ENCODE peak calls at places on chromosomes 13 and 19, in nine cellular contexts. One of them, this sample, is unnamed.

GRCh38 chr13:21289475-21289874 is 113.0 kb downstream of the MRPL57 start:
- DNase-seq in SK-N-SH: no peak
- DNase-seq in PC-9: no peak
- DNase-seq in hepatocyte: no peak
- DNase-seq in keratinocyte: no peak
- DNase-seq in mammary epithelial cell: no peak
- DNase-seq in H9: no peak
- DNase-seq in fibroblast of lung: no peak
- DNase-seq in HCT116: no peak
- DNase-seq in this sample: no peak

GRCh38 chr13:97798836-97799235 is 154.6 kb upstream of the IPO5 start:
- DNase-seq in SK-N-SH: no peak
- DNase-seq in PC-9: no peak
- DNase-seq in hepatocyte: no peak
- DNase-seq in keratinocyte: no peak
- DNase-seq in mammary epithelial cell: no peak
- DNase-seq in H9: no peak
- DNase-seq in fibroblast of lung: no peak
- DNase-seq in HCT116: no peak
- DNase-seq in this sample: no peak

GRCh38 chr13:43895940-43896339 is 16.2 kb downstream of the LACC1 start:
- DNase-seq in SK-N-SH: no peak
- DNase-seq in PC-9: peak; percentile 66
- DNase-seq in hepatocyte: no peak
- DNase-seq in keratinocyte: no peak
- DNase-seq in mammary epithelial cell: no peak
- DNase-seq in H9: no peak
- DNase-seq in fibroblast of lung: peak; percentile 41
- DNase-seq in HCT116: no peak
- DNase-seq in this sample: peak; percentile 36

GRCh38 chr19:7970716-7971448 is 27.4 kb upstream of the TIMM44 start:
- DNase-seq in SK-N-SH: peak; percentile 81
- DNase-seq in PC-9: no peak
- DNase-seq in hepatocyte: peak; percentile 66
- DNase-seq in keratinocyte: no peak
- DNase-seq in mammary epithelial cell: no peak
- DNase-seq in H9: peak; percentile 84
- DNase-seq in fibroblast of lung: peak; percentile 14
- DNase-seq in HCT116: peak; percentile 8
- DNase-seq in this sample: no peak

GRCh38 chr19:11094520-11094894 is 5.2 kb downstream of the LDLR start:
- DNase-seq in SK-N-SH: no peak
- DNase-seq in PC-9: no peak
- DNase-seq in hepatocyte: no peak
- DNase-seq in keratinocyte: no peak
- DNase-seq in mammary epithelial cell: no peak
- DNase-seq in H9: no peak
- DNase-seq in fibroblast of lung: no peak
- DNase-seq in HCT116: no peak
- DNase-seq in this sample: no peak

GRCh38 chr19:6956573-6956972 is 64.7 kb downstream of the MBD3L2B start:
- DNase-seq in SK-N-SH: no peak
- DNase-seq in PC-9: no peak
- DNase-seq in hepatocyte: no peak
- DNase-seq in keratinocyte: no peak
- DNase-seq in mammary epithelial cell: no peak
- DNase-seq in H9: no peak
- DNase-seq in fibroblast of lung: no peak
- DNase-seq in HCT116: no peak
- DNase-seq in this sample: no peak

GRCh38 chr13:22285867-22286632 is 615.2 kb downstream of the FGF9 start:
- DNase-seq in SK-N-SH: no peak
- DNase-seq in PC-9: no peak
- DNase-seq in hepatocyte: no peak
- DNase-seq in keratinocyte: no peak
- DNase-seq in mammary epithelial cell: no peak
- DNase-seq in H9: no peak
- DNase-seq in fibroblast of lung: no peak
- DNase-seq in HCT116: no peak
- DNase-seq in this sample: no peak

GRCh38 chr13:28499579-28499978 is 4.7 kb upstream of the FLT1 start:
- DNase-seq in SK-N-SH: no peak
- DNase-seq in PC-9: no peak
- DNase-seq in hepatocyte: no peak
- DNase-seq in keratinocyte: no peak
- DNase-seq in mammary epithelial cell: no peak
- DNase-seq in H9: no peak
- DNase-seq in fibroblast of lung: no peak
- DNase-seq in HCT116: no peak
- DNase-seq in this sample: no peak

GRCh38 chr13:27556109-27556508 is 64.2 kb downstream of the LNX2 start:
- DNase-seq in SK-N-SH: no peak
- DNase-seq in PC-9: no peak
- DNase-seq in hepatocyte: no peak
- DNase-seq in keratinocyte: no peak
- DNase-seq in mammary epithelial cell: peak; percentile 29
- DNase-seq in H9: no peak
- DNase-seq in fibroblast of lung: peak; percentile 67
- DNase-seq in HCT116: no peak
- DNase-seq in this sample: peak; percentile 50

GRCh38 chr13:113656831-113657671 is 947 bp downstream of the ATP4B start:
- DNase-seq in SK-N-SH: no peak
- DNase-seq in PC-9: no peak
- DNase-seq in hepatocyte: no peak
- DNase-seq in keratinocyte: no peak
- DNase-seq in mammary epithelial cell: no peak
- DNase-seq in H9: no peak
- DNase-seq in fibroblast of lung: no peak
- DNase-seq in HCT116: no peak
- DNase-seq in this sample: no peak

GRCh38 chr13:49840667-49841066 is 48.2 kb upstream of the KPNA3 start:
- DNase-seq in SK-N-SH: no peak
- DNase-seq in PC-9: no peak
- DNase-seq in hepatocyte: no peak
- DNase-seq in keratinocyte: no peak
- DNase-seq in mammary epithelial cell: no peak
- DNase-seq in H9: no peak
- DNase-seq in fibroblast of lung: no peak
- DNase-seq in HCT116: no peak
- DNase-seq in this sample: no peak

GRCh38 chr13:44050450-44051063 is 170.9 kb downstream of the LACC1 start:
- DNase-seq in SK-N-SH: peak; percentile 33
- DNase-seq in PC-9: no peak
- DNase-seq in hepatocyte: peak; percentile 30
- DNase-seq in keratinocyte: no peak
- DNase-seq in mammary epithelial cell: peak; percentile 20
- DNase-seq in H9: no peak
- DNase-seq in fibroblast of lung: no peak
- DNase-seq in HCT116: peak; percentile 32
- DNase-seq in this sample: no peak

GRCh38 chr19:50875795-50876422 is 2.7 kb downstream of the KLK2 start:
- DNase-seq in SK-N-SH: no peak
- DNase-seq in PC-9: no peak
- DNase-seq in hepatocyte: no peak
- DNase-seq in keratinocyte: no peak
- DNase-seq in mammary epithelial cell: no peak
- DNase-seq in H9: no peak
- DNase-seq in fibroblast of lung: no peak
- DNase-seq in HCT116: no peak
- DNase-seq in this sample: no peak

GRCh38 chr19:46759817-46760333 is 13.6 kb upstream of the STRN4 start:
- DNase-seq in SK-N-SH: no peak
- DNase-seq in PC-9: no peak
- DNase-seq in hepatocyte: no peak
- DNase-seq in keratinocyte: no peak
- DNase-seq in mammary epithelial cell: peak; percentile 59
- DNase-seq in H9: no peak
- DNase-seq in fibroblast of lung: peak; percentile 84
- DNase-seq in HCT116: no peak
- DNase-seq in this sample: peak; percentile 84

GRCh38 chr19:11295180-11295579 is 780 bp upstream of the TSPAN16 start:
- DNase-seq in SK-N-SH: no peak
- DNase-seq in PC-9: no peak
- DNase-seq in hepatocyte: no peak
- DNase-seq in keratinocyte: no peak
- DNase-seq in mammary epithelial cell: no peak
- DNase-seq in H9: no peak
- DNase-seq in fibroblast of lung: no peak
- DNase-seq in HCT116: no peak
- DNase-seq in this sample: no peak

GRCh38 chr19:41866284-41866683 is 6.2 kb downstream of the RPS19 start:
- DNase-seq in SK-N-SH: peak; percentile 15
- DNase-seq in PC-9: no peak
- DNase-seq in hepatocyte: no peak
- DNase-seq in keratinocyte: no peak
- DNase-seq in mammary epithelial cell: no peak
- DNase-seq in H9: no peak
- DNase-seq in fibroblast of lung: no peak
- DNase-seq in HCT116: no peak
- DNase-seq in this sample: no peak

GRCh38 chr19:39381910-39382611 is 8.8 kb downstream of the PAF1 start:
- DNase-seq in SK-N-SH: no peak
- DNase-seq in PC-9: no peak
- DNase-seq in hepatocyte: no peak
- DNase-seq in keratinocyte: no peak
- DNase-seq in mammary epithelial cell: peak; percentile 38
- DNase-seq in H9: no peak
- DNase-seq in fibroblast of lung: no peak
- DNase-seq in HCT116: no peak
- DNase-seq in this sample: no peak

GRCh38 chr13:98405690-98406344 is 171.1 kb downstream of the STK24 start:
- DNase-seq in SK-N-SH: no peak
- DNase-seq in PC-9: no peak
- DNase-seq in hepatocyte: no peak
- DNase-seq in keratinocyte: no peak
- DNase-seq in mammary epithelial cell: no peak
- DNase-seq in H9: no peak
- DNase-seq in fibroblast of lung: no peak
- DNase-seq in HCT116: no peak
- DNase-seq in this sample: no peak

GRCh38 chr19:33905937-33906577 is 109.4 kb downstream of the KCTD15 start:
- DNase-seq in SK-N-SH: peak; percentile 85
- DNase-seq in PC-9: no peak
- DNase-seq in hepatocyte: peak; percentile 75
- DNase-seq in keratinocyte: peak; percentile 26
- DNase-seq in mammary epithelial cell: peak; percentile 42
- DNase-seq in H9: peak; percentile 87
- DNase-seq in fibroblast of lung: peak; percentile 11
- DNase-seq in HCT116: no peak
- DNase-seq in this sample: no peak

GRCh38 chr13:114315074-114315785 is 927 bp downstream of the CHAMP1 start:
- DNase-seq in SK-N-SH: no peak
- DNase-seq in PC-9: no peak
- DNase-seq in hepatocyte: no peak
- DNase-seq in keratinocyte: no peak
- DNase-seq in mammary epithelial cell: no peak
- DNase-seq in H9: no peak
- DNase-seq in fibroblast of lung: peak; percentile 6
- DNase-seq in HCT116: no peak
- DNase-seq in this sample: no peak

GRCh38 chr19:48596679-48597465 is 9.7 kb upstream of the SPACA4 start:
- DNase-seq in SK-N-SH: no peak
- DNase-seq in PC-9: no peak
- DNase-seq in hepatocyte: no peak
- DNase-seq in keratinocyte: no peak
- DNase-seq in mammary epithelial cell: no peak
- DNase-seq in H9: no peak
- DNase-seq in fibroblast of lung: no peak
- DNase-seq in HCT116: no peak
- DNase-seq in this sample: no peak
- H3K27ac ChIP-seq in SK-N-SH: no peak overlapping the region
- H3K27ac ChIP-seq in PC-9: no peak overlapping the region
- H3K27ac ChIP-seq in hepatocyte: no peak overlapping the region
- H3K27ac ChIP-seq in keratinocyte: no peak overlapping the region
- H3K27ac ChIP-seq in mammary epithelial cell: no peak overlapping the region
- H3K27ac ChIP-seq in H9: no peak overlapping the region
- H3K27ac ChIP-seq in fibroblast of lung: no peak overlapping the region
- H3K27ac ChIP-seq in HCT116: no peak overlapping the region
- H3K27ac ChIP-seq in this sample: no peak overlapping the region

DNA sequence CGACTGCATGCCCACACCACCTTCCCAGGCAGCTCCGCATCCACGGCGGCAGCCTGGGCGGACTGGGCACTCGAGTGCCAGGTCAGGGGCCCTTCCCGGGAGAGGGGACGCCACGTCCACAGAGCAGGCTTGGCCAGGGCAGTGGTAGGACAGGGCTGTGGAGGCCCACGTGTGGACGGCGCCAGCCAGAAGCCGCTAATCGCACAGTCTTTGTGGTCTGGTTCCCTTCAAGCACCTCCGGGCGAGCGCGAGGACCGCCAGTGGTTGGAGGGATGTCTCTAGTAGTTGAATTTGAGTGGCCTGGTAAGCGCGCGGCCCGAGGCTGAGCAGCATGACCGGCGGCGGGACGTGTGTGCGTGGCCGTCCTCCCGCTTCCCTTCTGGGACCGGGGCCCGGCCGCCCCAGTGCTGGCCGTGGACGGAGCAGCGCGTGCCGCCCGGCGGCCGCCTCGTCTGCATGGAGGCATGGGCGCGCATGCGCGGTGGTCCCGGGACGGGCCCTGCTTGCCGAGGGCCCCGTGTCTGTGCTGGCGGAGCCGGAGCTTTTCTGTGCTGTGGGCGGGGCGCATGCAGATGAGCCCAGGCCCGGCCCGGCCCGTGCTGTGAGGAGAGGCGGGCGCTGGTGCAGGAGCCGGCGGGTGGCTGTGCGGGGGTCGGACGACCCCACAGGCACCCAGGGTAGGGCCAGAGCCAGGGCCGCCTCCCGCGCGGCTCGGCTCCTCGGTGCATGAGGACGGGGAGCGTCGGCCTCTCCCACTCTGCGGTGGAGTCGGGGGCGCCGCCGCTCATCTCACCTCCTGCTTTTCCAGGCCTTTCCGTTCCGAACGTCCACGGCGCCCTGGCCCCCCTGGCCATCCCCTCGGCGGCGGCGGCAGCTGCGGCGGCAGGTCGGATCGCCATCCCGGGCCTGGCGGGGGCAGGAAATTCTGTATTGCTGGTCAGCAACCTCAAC is 8.6 kb downstream of the PTBP1 start:
- DNase-seq in SK-N-SH: peak; percentile 39
- DNase-seq in PC-9: no peak
- DNase-seq in hepatocyte: no peak
- DNase-seq in keratinocyte: no peak
- DNase-seq in mammary epithelial cell: no peak
- DNase-seq in H9: no peak
- DNase-seq in fibroblast of lung: no peak
- DNase-seq in HCT116: no peak
- DNase-seq in this sample: no peak
- H4K20me1 ChIP-seq in SK-N-SH: peaks cover 100% of the 10 kb centered on the region
- H4K20me1 ChIP-seq in PC-9: peaks cover 99% of the 10 kb centered on the region
- H4K20me1 ChIP-seq in hepatocyte: peaks cover 100% of the 10 kb centered on the region
- H4K20me1 ChIP-seq in keratinocyte: peaks cover 73% of the 10 kb centered on the region
- H4K20me1 ChIP-seq in mammary epithelial cell: peaks cover 54% of the 10 kb centered on the region
- H4K20me1 ChIP-seq in H9: no peaks in the 10 kb centered on the region
- H4K20me1 ChIP-seq in fibroblast of lung: peaks cover 5% of the 10 kb centered on the region
- H4K20me1 ChIP-seq in HCT116: peaks cover 54% of the 10 kb centered on the region
- H4K20me1 ChIP-seq in this sample: peaks cover 99% of the 10 kb centered on the region

GRCh38 chr19:18118420-18119242 is 21.1 kb downstream of the MAST3 start:
- DNase-seq in SK-N-SH: no peak
- DNase-seq in PC-9: no peak
- DNase-seq in hepatocyte: no peak
- DNase-seq in keratinocyte: no peak
- DNase-seq in mammary epithelial cell: no peak
- DNase-seq in H9: no peak
- DNase-seq in fibroblast of lung: peak; percentile 17
- DNase-seq in HCT116: no peak
- DNase-seq in this sample: no peak
- H3K27ac ChIP-seq in SK-N-SH: no peak overlapping the region
- H3K27ac ChIP-seq in PC-9: no peak overlapping the region
- H3K27ac ChIP-seq in hepatocyte: peak overlapping the region; percentile 50
- H3K27ac ChIP-seq in keratinocyte: no peak overlapping the region
- H3K27ac ChIP-seq in mammary epithelial cell: no peak overlapping the region
- H3K27ac ChIP-seq in H9: no peak overlapping the region
- H3K27ac ChIP-seq in fibroblast of lung: no peak overlapping the region
- H3K27ac ChIP-seq in HCT116: peak overlapping the region; percentile 57
- H3K27ac ChIP-seq in this sample: no peak overlapping the region

GRCh38 chr19:49683814-49684250 is 5.6 kb upstream of the ADM5 start:
- DNase-seq in SK-N-SH: no peak
- DNase-seq in PC-9: no peak
- DNase-seq in hepatocyte: no peak
- DNase-seq in keratinocyte: no peak
- DNase-seq in mammary epithelial cell: no peak
- DNase-seq in H9: no peak
- DNase-seq in fibroblast of lung: no peak
- DNase-seq in HCT116: no peak
- DNase-seq in this sample: no peak
- H4K20me1 ChIP-seq in SK-N-SH: peaks cover 46% of the 10 kb centered on the region
- H4K20me1 ChIP-seq in PC-9: peaks cover 94% of the 10 kb centered on the region
- H4K20me1 ChIP-seq in hepatocyte: peaks cover 24% of the 10 kb centered on the region
- H4K20me1 ChIP-seq in keratinocyte: peaks cover 26% of the 10 kb centered on the region
- H4K20me1 ChIP-seq in mammary epithelial cell: no peaks in the 10 kb centered on the region
- H4K20me1 ChIP-seq in H9: no peaks in the 10 kb centered on the region
- H4K20me1 ChIP-seq in fibroblast of lung: no peaks in the 10 kb centered on the region
- H4K20me1 ChIP-seq in HCT116: peaks cover 38% of the 10 kb centered on the region
- H4K20me1 ChIP-seq in this sample: peaks cover 73% of the 10 kb centered on the region